ENCODE peak calls at places on chromosomes 2 and 18, in seven cellular contexts. Q is fibroblast of mammary gland; D is activated CD8-positive, alpha-beta memory T cell treated with anti-CD3 and anti-CD28 coated beads, Interleukin-2, amount 50 U/mL, for 4 hours; X is Panc1; J is stimulated activated CD8-positive, alpha-beta memory T cell treated with anti-CD3 and anti-CD28 coated beads, Interleukin-7, amount 100 ng/mL, for 1 hour; B is stimulated activated CD4-positive, alpha-beta T cell treated with anti-CD3 and anti-CD28 coated beads, Interleukin-12 subunit alpha, Interleukin-12 subunit beta, amount 100 ng/mL, for 48 hours; L is NCI-H510A treated with DMSO at 0.1 percent for 48 hours. T is an unnamed sample.
A peak's percentile ranks its signal among the peaks of the same experiment; 100 is the strongest.

GRCh38 chr2:20205069-20205468 is 19.9 kb downstream of the SDC1 start:
- DNase-seq in Q (no peak), D (no peak), X (no peak), J (no peak), B (no peak), L (no peak), T (no peak)

GRCh38 chr18:4017479-4017878 is 437.6 kb downstream of the DLGAP1 start:
- DNase-seq in Q (peak; percentile 24), D (no peak), X (no peak), J (no peak), B (no peak), L (peak; percentile 55), T (peak; percentile 10)

GRCh38 chr2:113879457-113879856 is 10.4 kb upstream of the ACTR3 start:
- DNase-seq in Q (no peak), D (no peak), X (no peak), J (no peak), B (no peak), L (no peak), T (no peak)

GRCh38 chr2:236179653-236180500 is 11.7 kb upstream of the GBX2 start:
- DNase-seq in Q (no peak), D (no peak), X (peak; percentile 64), J (no peak), B (no peak), L (no peak), T (no peak)

GRCh38 chr18:55841314-55841713 is 253.3 kb upstream of the TCF4 start:
- DNase-seq in Q (no peak), D (no peak), X (no peak), J (no peak), B (no peak), L (no peak), T (no peak)

GRCh38 chr2:38462121-38462634 is 85.1 kb upstream of the ATL2 start:
- DNase-seq in Q (peak; percentile 93), D (no peak), X (peak; percentile 48), J (no peak), B (peak; percentile 60), L (no peak), T (no peak)

GRCh38 chr2:37506407-37507068 is 162.1 kb downstream of the QPCT start:
- DNase-seq in Q (peak; percentile 20), D (no peak), X (no peak), J (no peak), B (no peak), L (no peak), T (no peak)

GRCh38 chr2:8849322-8849721 is 11.9 kb upstream of the KIDINS220 start:
- DNase-seq in Q (peak; percentile 72), D (no peak), X (no peak), J (no peak), B (no peak), L (no peak), T (no peak)

GRCh38 chr2:113858764-113859163 is 31.1 kb upstream of the ACTR3 start:
- DNase-seq in Q (peak; percentile 95), D (no peak), X (peak; percentile 45), J (no peak), B (no peak), L (no peak), T (no peak)

GRCh38 chr2:144477281-144477942 is 42.5 kb downstream of the ZEB2 start:
- DNase-seq in Q (no peak), D (no peak), X (no peak), J (no peak), B (no peak), L (no peak), T (no peak)

GRCh38 chr2:205769494-205769848 is 87.2 kb downstream of the NRP2 start:
- DNase-seq in Q (peak; percentile 83), D (no peak), X (no peak), J (no peak), B (no peak), L (no peak), T (no peak)

GRCh38 chr2:216590780-216591179 is 42.4 kb upstream of the IGFBP2 start:
- DNase-seq in Q (peak; percentile 56), D (no peak), X (no peak), J (no peak), B (no peak), L (no peak), T (no peak)

GRCh38 chr18:61842146-61842545 is 50.7 kb downstream of the RNF152 start:
- DNase-seq in Q (no peak), D (no peak), X (no peak), J (no peak), B (no peak), L (no peak), T (no peak)

GRCh38 chr2:73749314-73749713 is 12.2 kb upstream of the TPRKB start:
- DNase-seq in Q (peak; percentile 9), D (no peak), X (no peak), J (no peak), B (no peak), L (no peak), T (no peak)

GRCh38 chr2:71675296-71675695 is 221.9 kb downstream of the DYSF start:
- DNase-seq in Q (no peak), D (no peak), X (no peak), J (no peak), B (no peak), L (peak; percentile 59), T (no peak)

GRCh38 chr18:13289501-13290205 is 71.1 kb downstream of the LDLRAD4 start:
- DNase-seq in Q (peak; percentile 11), D (no peak), X (no peak), J (no peak), B (no peak), L (no peak), T (no peak)

GRCh38 chr2:217826505-217826904 is 176.3 kb downstream of the TNS1 start:
- DNase-seq in Q (no peak), D (no peak), X (no peak), J (no peak), B (no peak), L (no peak), T (no peak)

GRCh38 chr2:172943563-172943962 is 132.1 kb upstream of the MAP3K20 start:
- DNase-seq in Q (no peak), D (no peak), X (no peak), J (no peak), B (no peak), L (no peak), T (no peak)

GRCh38 chr18:2173464-2173863 is 397.8 kb downstream of the METTL4 start:
- DNase-seq in Q (peak; percentile 83), D (no peak), X (no peak), J (no peak), B (no peak), L (no peak), T (no peak)

GRCh38 chr18:59505311-59505710 is 146.2 kb upstream of the LMAN1 start:
- DNase-seq in Q (no peak), D (no peak), X (no peak), J (no peak), B (no peak), L (no peak), T (no peak)

GRCh38 chr2:157075924-157076323 is 181.6 kb upstream of the GALNT5 start:
- DNase-seq in Q (no peak), D (no peak), X (no peak), J (no peak), B (no peak), L (no peak), T (no peak)

GRCh38 chr2:196331816-196332215 is 160.4 kb upstream of the STK17B start:
- DNase-seq in Q (peak; percentile 61), D (no peak), X (no peak), J (no peak), B (no peak), L (no peak), T (no peak)

GRCh38 chr2:5914831-5915611 is 222.8 kb downstream of the SOX11 start:
- DNase-seq in Q (no peak), D (no peak), X (no peak), J (no peak), B (no peak), L (peak; percentile 46), T (no peak)

GRCh38 chr18:49227456-49227855 is 233.0 kb downstream of the DYM start:
- DNase-seq in Q (no peak), D (peak; percentile 32), X (no peak), J (no peak), B (peak; percentile 25), L (no peak), T (no peak)

GRCh38 chr2:39494784-39495251 is 57.7 kb upstream of the MAP4K3 start:
- DNase-seq in Q (peak; percentile 99), D (no peak), X (no peak), J (no peak), B (no peak), L (no peak), T (peak; percentile 77)

GRCh38 chr2:240502430-240503121 is 55.2 kb downstream of the ANKMY1 start:
- DNase-seq in Q (no peak), D (no peak), X (no peak), J (no peak), B (no peak), L (no peak), T (no peak)

GRCh38 chr2:122692400-122693083 is 937.1 kb downstream of the TSN start:
- DNase-seq in Q (no peak), D (no peak), X (no peak), J (no peak), B (no peak), L (no peak), T (no peak)

T was measured in GM12864.